ENCODE peak calls at places on chromosomes 13 and 19, in seven cellular contexts. M is mammary epithelial cell; F is psoas muscle; B is CD8-positive, alpha-beta T cell; R is thoracic aorta; U is Caco-2; K is Peyer's patch. T is an unnamed sample.

GRCh38 chr19:35845215-35846037 is 6.9 kb downstream of the NPHS1 start:
- DNase-seq in M (no peak), F (no peak), B (no peak), R (no peak), U (peak), K (peak), T (no peak)

GRCh38 chr13:112859817-112860190 is 109.2 kb upstream of the MCF2L start:
- DNase-seq in M (no peak), F (peak), B (no peak), R (no peak), U (peak), K (no peak), T (peak)

GRCh38 chr13:50228527-50228926 is 213.3 kb downstream of the KCNRG start:
- DNase-seq in M (no peak), F (no peak), B (no peak), R (no peak), U (no peak), K (no peak), T (no peak)

GRCh38 chr13:32409561-32410440 is 18.1 kb downstream of the N4BP2L1 start:
- DNase-seq in M (no peak), F (peak), B (no peak), R (no peak), U (no peak), K (no peak), T (peak)

GRCh38 chr19:43700368-43701015 is 15.4 kb upstream of the IRGC start:
- DNase-seq in M (peak), F (peak), B (no peak), R (no peak), U (no peak), K (no peak), T (peak)

GRCh38 chr13:94236132-94236531 is 243.3 kb downstream of the DCT start:
- DNase-seq in M (no peak), F (no peak), B (no peak), R (no peak), U (no peak), K (no peak), T (peak)

GRCh38 chr19:13089139-13089856 is 13.4 kb downstream of the LYL1 start:
- DNase-seq in M (no peak), F (no peak), B (no peak), R (no peak), U (no peak), K (no peak), T (no peak)

GRCh38 chr19:15672580-15673175 is at the start of gene CYP4F12:
- DNase-seq in M (peak), F (peak), B (peak), R (no peak), U (no peak), K (peak), T (no peak)

GRCh38 chr19:41309225-41310030 is 544 bp upstream of the CCDC97 start:
- DNase-seq in M (no peak), F (no peak), B (no peak), R (no peak), U (no peak), K (peak), T (no peak)

DNA sequence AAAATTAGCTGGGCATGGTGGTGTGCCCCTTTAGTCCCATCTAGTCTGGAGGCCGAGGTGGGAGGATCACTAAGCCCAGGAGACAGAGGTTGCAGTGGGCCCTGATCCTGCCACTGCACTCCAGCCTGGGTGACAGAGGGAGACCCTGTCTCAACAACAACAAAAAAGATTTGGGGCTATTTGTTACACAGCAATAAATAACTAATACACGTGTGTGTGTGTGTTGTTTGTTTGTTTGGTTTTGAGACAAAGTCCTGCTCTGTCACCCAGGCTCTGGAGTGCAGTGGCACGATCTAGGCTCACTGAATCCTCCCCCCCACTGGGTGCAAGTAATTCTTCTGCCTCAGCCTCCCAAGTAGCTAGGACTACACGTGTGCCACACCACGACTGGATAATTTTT is 32.9 kb upstream of the FEM1A start:
- DNase-seq in M (no peak), F (no peak), B (no peak), R (no peak), U (no peak), K (no peak), T (no peak)
- TF ChIP-seq CTCF in M (no peak), F (no peak), B (no peak), R (no peak), U (no peak), K (no peak), T (no peak)

DNA sequence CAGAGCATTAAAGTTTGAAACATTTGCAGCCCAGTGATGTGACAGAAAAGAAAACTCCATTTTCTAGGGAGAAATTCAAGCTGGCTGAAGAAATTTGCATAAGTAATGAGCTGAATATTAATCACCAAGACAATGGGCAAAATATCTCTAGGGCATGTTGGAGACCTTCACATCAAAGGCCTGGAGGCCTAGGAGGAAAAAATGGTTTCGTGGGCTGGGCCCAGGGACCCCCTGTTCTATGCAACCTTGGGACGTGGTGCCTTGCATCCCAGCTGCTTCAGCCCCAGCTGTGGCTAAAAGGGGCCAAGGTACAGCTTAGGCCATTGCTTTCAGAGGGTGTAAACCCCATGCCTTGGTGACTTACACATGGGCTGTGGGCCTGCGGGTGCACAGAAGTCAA is 5.7 kb upstream of the CLEC4M start:
- DNase-seq in M (no peak), F (no peak), B (no peak), R (no peak), U (no peak), K (no peak), T (no peak)
- H3K4me3 ChIP-seq in M (no peak), F (no peak), B (no peak), R (no peak), U (no peak), K (no peak), T (no peak)

DNA sequence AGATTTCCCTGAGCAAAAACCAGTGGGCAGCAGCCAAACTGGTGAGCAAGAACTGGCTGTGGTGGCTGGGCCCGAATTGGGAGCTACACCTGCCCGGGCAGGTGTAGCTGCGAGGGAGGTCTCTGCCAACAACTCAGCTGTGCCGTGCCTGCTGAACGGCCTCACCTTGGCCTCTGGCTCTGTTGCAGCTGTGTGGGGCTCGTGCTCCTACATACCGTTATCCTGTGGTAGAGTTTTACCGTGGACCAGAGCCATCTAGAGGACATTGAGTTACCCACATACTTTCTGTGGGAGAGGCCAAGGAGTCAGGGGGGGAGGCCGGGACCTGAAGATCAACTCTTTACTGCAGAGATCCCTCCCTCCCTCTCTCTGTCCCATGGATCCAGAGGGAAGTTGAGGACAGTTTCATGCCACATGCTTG is 113.2 kb downstream of the TM9SF2 start:
- DNase-seq in M (peak), F (no peak), B (no peak), R (no peak), U (peak), K (no peak), T (peak)
- TF ChIP-seq CTCF in M (peak), F (no peak), B (no peak), R (no peak), U (no peak), K (no peak), T (peak)

GRCh38 chr19:49336482-49337266 is 1.5 kb downstream of the CD37 start:
- DNase-seq in M (no peak), F (no peak), B (peak), R (no peak), U (peak), K (no peak), T (no peak)
- H3K4me3 ChIP-seq in M (no peak), F (no peak), B (peak), R (no peak), U (no peak), K (no peak), T (no peak)